ENCODE peak calls at places on chromosome 4, in seven cellular contexts. One of them, this sample, is unnamed.
A peak's percentile ranks its signal among the peaks of the same experiment; 100 is the strongest.

GRCh38 chr4:19944806-19945205 is 306.9 kb upstream of the SLIT2 start:
- DNase-seq in upper lobe of right lung: no peak
- DNase-seq in stimulated activated CD4-positive, alpha-beta T cell treated with anti-CD3 and anti-CD28 coated beads, Interleukin-2, amount 100 ng/mL, for 48 hours: no peak
- DNase-seq in DMS153: no peak
- DNase-seq in GM23338: peak; percentile 11
- DNase-seq in skeletal muscle cell: no peak
- DNase-seq in NCI-H2081: no peak
- DNase-seq in this sample: no peak

GRCh38 chr4:145485120-145485519 is 3.5 kb downstream of the SMAD1 start:
- DNase-seq in upper lobe of right lung: no peak
- DNase-seq in stimulated activated CD4-positive, alpha-beta T cell treated with anti-CD3 and anti-CD28 coated beads, Interleukin-2, amount 100 ng/mL, for 48 hours: no peak
- DNase-seq in DMS153: no peak
- DNase-seq in GM23338: no peak
- DNase-seq in skeletal muscle cell: no peak
- DNase-seq in NCI-H2081: no peak
- DNase-seq in this sample: no peak

GRCh38 chr4:14196141-14196540 is 568.6 kb upstream of the BOD1L1 start:
- DNase-seq in upper lobe of right lung: peak; percentile 67
- DNase-seq in stimulated activated CD4-positive, alpha-beta T cell treated with anti-CD3 and anti-CD28 coated beads, Interleukin-2, amount 100 ng/mL, for 48 hours: no peak
- DNase-seq in DMS153: no peak
- DNase-seq in GM23338: peak; percentile 73
- DNase-seq in skeletal muscle cell: no peak
- DNase-seq in NCI-H2081: no peak
- DNase-seq in this sample: no peak

GRCh38 chr4:135368826-135369225 is 1167.2 kb upstream of the PABPC4L start:
- DNase-seq in upper lobe of right lung: no peak
- DNase-seq in stimulated activated CD4-positive, alpha-beta T cell treated with anti-CD3 and anti-CD28 coated beads, Interleukin-2, amount 100 ng/mL, for 48 hours: no peak
- DNase-seq in DMS153: no peak
- DNase-seq in GM23338: no peak
- DNase-seq in skeletal muscle cell: no peak
- DNase-seq in NCI-H2081: no peak
- DNase-seq in this sample: no peak

GRCh38 chr4:20422398-20422797 is 170.7 kb downstream of the SLIT2 start:
- DNase-seq in upper lobe of right lung: no peak
- DNase-seq in stimulated activated CD4-positive, alpha-beta T cell treated with anti-CD3 and anti-CD28 coated beads, Interleukin-2, amount 100 ng/mL, for 48 hours: peak; percentile 11
- DNase-seq in DMS153: peak; percentile 46
- DNase-seq in GM23338: peak; percentile 79
- DNase-seq in skeletal muscle cell: no peak
- DNase-seq in NCI-H2081: peak; percentile 72
- DNase-seq in this sample: no peak

GRCh38 chr4:93169966-93170365 is 658.6 kb upstream of the ATOH1 start:
- DNase-seq in upper lobe of right lung: peak; percentile 47
- DNase-seq in stimulated activated CD4-positive, alpha-beta T cell treated with anti-CD3 and anti-CD28 coated beads, Interleukin-2, amount 100 ng/mL, for 48 hours: no peak
- DNase-seq in DMS153: no peak
- DNase-seq in GM23338: no peak
- DNase-seq in skeletal muscle cell: no peak
- DNase-seq in NCI-H2081: no peak
- DNase-seq in this sample: no peak

GRCh38 chr4:128565565-128566186 is 243.8 kb upstream of the JADE1 start:
- DNase-seq in upper lobe of right lung: peak; percentile 69
- DNase-seq in stimulated activated CD4-positive, alpha-beta T cell treated with anti-CD3 and anti-CD28 coated beads, Interleukin-2, amount 100 ng/mL, for 48 hours: no peak
- DNase-seq in DMS153: no peak
- DNase-seq in GM23338: peak; percentile 85
- DNase-seq in skeletal muscle cell: no peak
- DNase-seq in NCI-H2081: no peak
- DNase-seq in this sample: no peak

GRCh38 chr4:113978561-113979156 is 788 bp downstream of the ARSJ start:
- DNase-seq in upper lobe of right lung: peak; percentile 58
- DNase-seq in stimulated activated CD4-positive, alpha-beta T cell treated with anti-CD3 and anti-CD28 coated beads, Interleukin-2, amount 100 ng/mL, for 48 hours: no peak
- DNase-seq in DMS153: no peak
- DNase-seq in GM23338: peak; percentile 45
- DNase-seq in skeletal muscle cell: no peak
- DNase-seq in NCI-H2081: no peak
- DNase-seq in this sample: no peak

GRCh38 chr4:176400816-176401461 is 81.2 kb downstream of the SPCS3 start:
- DNase-seq in upper lobe of right lung: no peak
- DNase-seq in stimulated activated CD4-positive, alpha-beta T cell treated with anti-CD3 and anti-CD28 coated beads, Interleukin-2, amount 100 ng/mL, for 48 hours: no peak
- DNase-seq in DMS153: no peak
- DNase-seq in GM23338: no peak
- DNase-seq in skeletal muscle cell: peak; percentile 48
- DNase-seq in NCI-H2081: no peak
- DNase-seq in this sample: no peak

GRCh38 chr4:75007891-75008290 is 75.0 kb downstream of the PARM1 start:
- DNase-seq in upper lobe of right lung: no peak
- DNase-seq in stimulated activated CD4-positive, alpha-beta T cell treated with anti-CD3 and anti-CD28 coated beads, Interleukin-2, amount 100 ng/mL, for 48 hours: no peak
- DNase-seq in DMS153: no peak
- DNase-seq in GM23338: peak; percentile 8
- DNase-seq in skeletal muscle cell: no peak
- DNase-seq in NCI-H2081: no peak
- DNase-seq in this sample: no peak

GRCh38 chr4:163269156-163269555 is 63.2 kb downstream of the NPY1R start:
- DNase-seq in upper lobe of right lung: no peak
- DNase-seq in stimulated activated CD4-positive, alpha-beta T cell treated with anti-CD3 and anti-CD28 coated beads, Interleukin-2, amount 100 ng/mL, for 48 hours: no peak
- DNase-seq in DMS153: no peak
- DNase-seq in GM23338: no peak
- DNase-seq in skeletal muscle cell: no peak
- DNase-seq in NCI-H2081: no peak
- DNase-seq in this sample: no peak

GRCh38 chr4:181799670-181800069 is 443.5 kb upstream of the TENM3 start:
- DNase-seq in upper lobe of right lung: no peak
- DNase-seq in stimulated activated CD4-positive, alpha-beta T cell treated with anti-CD3 and anti-CD28 coated beads, Interleukin-2, amount 100 ng/mL, for 48 hours: no peak
- DNase-seq in DMS153: no peak
- DNase-seq in GM23338: no peak
- DNase-seq in skeletal muscle cell: no peak
- DNase-seq in NCI-H2081: no peak
- DNase-seq in this sample: no peak

GRCh38 chr4:115113382-115114106 is at the start of gene NDST4:
- DNase-seq in upper lobe of right lung: no peak
- DNase-seq in stimulated activated CD4-positive, alpha-beta T cell treated with anti-CD3 and anti-CD28 coated beads, Interleukin-2, amount 100 ng/mL, for 48 hours: no peak
- DNase-seq in DMS153: peak; percentile 80
- DNase-seq in GM23338: no peak
- DNase-seq in skeletal muscle cell: peak; percentile 39
- DNase-seq in NCI-H2081: peak; percentile 52
- DNase-seq in this sample: no peak

GRCh38 chr4:107630185-107630705 is 89.8 kb downstream of the PAPSS1 start:
- DNase-seq in upper lobe of right lung: no peak
- DNase-seq in stimulated activated CD4-positive, alpha-beta T cell treated with anti-CD3 and anti-CD28 coated beads, Interleukin-2, amount 100 ng/mL, for 48 hours: no peak
- DNase-seq in DMS153: no peak
- DNase-seq in GM23338: no peak
- DNase-seq in skeletal muscle cell: no peak
- DNase-seq in NCI-H2081: no peak
- DNase-seq in this sample: no peak

GRCh38 chr4:121656269-121656641 is 40.5 kb downstream of the ANXA5 start:
- DNase-seq in upper lobe of right lung: no peak
- DNase-seq in stimulated activated CD4-positive, alpha-beta T cell treated with anti-CD3 and anti-CD28 coated beads, Interleukin-2, amount 100 ng/mL, for 48 hours: no peak
- DNase-seq in DMS153: peak; percentile 58
- DNase-seq in GM23338: peak; percentile 60
- DNase-seq in skeletal muscle cell: peak; percentile 73
- DNase-seq in NCI-H2081: peak; percentile 6
- DNase-seq in this sample: peak; percentile 64

GRCh38 chr4:161249779-161250440 is 913.9 kb downstream of the FSTL5 start:
- DNase-seq in upper lobe of right lung: no peak
- DNase-seq in stimulated activated CD4-positive, alpha-beta T cell treated with anti-CD3 and anti-CD28 coated beads, Interleukin-2, amount 100 ng/mL, for 48 hours: no peak
- DNase-seq in DMS153: no peak
- DNase-seq in GM23338: no peak
- DNase-seq in skeletal muscle cell: peak; percentile 39
- DNase-seq in NCI-H2081: no peak
- DNase-seq in this sample: no peak

GRCh38 chr4:3355266-3355748 is 62.5 kb downstream of the RGS12 start:
- DNase-seq in upper lobe of right lung: no peak
- DNase-seq in stimulated activated CD4-positive, alpha-beta T cell treated with anti-CD3 and anti-CD28 coated beads, Interleukin-2, amount 100 ng/mL, for 48 hours: no peak
- DNase-seq in DMS153: no peak
- DNase-seq in GM23338: no peak
- DNase-seq in skeletal muscle cell: no peak
- DNase-seq in NCI-H2081: no peak
- DNase-seq in this sample: no peak

GRCh38 chr4:138062929-138063328 is 179.2 kb downstream of the SLC7A11 start:
- DNase-seq in upper lobe of right lung: no peak
- DNase-seq in stimulated activated CD4-positive, alpha-beta T cell treated with anti-CD3 and anti-CD28 coated beads, Interleukin-2, amount 100 ng/mL, for 48 hours: no peak
- DNase-seq in DMS153: no peak
- DNase-seq in GM23338: peak; percentile 60
- DNase-seq in skeletal muscle cell: no peak
- DNase-seq in NCI-H2081: no peak
- DNase-seq in this sample: no peak

GRCh38 chr4:66017671-66018070 is 347.4 kb upstream of the EPHA5 start:
- DNase-seq in upper lobe of right lung: no peak
- DNase-seq in stimulated activated CD4-positive, alpha-beta T cell treated with anti-CD3 and anti-CD28 coated beads, Interleukin-2, amount 100 ng/mL, for 48 hours: no peak
- DNase-seq in DMS153: no peak
- DNase-seq in GM23338: no peak
- DNase-seq in skeletal muscle cell: no peak
- DNase-seq in NCI-H2081: no peak
- DNase-seq in this sample: no peak

GRCh38 chr4:40180356-40180755 is 16.5 kb upstream of the RHOH start:
- DNase-seq in upper lobe of right lung: no peak
- DNase-seq in stimulated activated CD4-positive, alpha-beta T cell treated with anti-CD3 and anti-CD28 coated beads, Interleukin-2, amount 100 ng/mL, for 48 hours: no peak
- DNase-seq in DMS153: no peak
- DNase-seq in GM23338: no peak
- DNase-seq in skeletal muscle cell: peak; percentile 91
- DNase-seq in NCI-H2081: no peak
- DNase-seq in this sample: peak; percentile 59

GRCh38 chr4:79408063-79408462 is at the start of gene GK2:
- DNase-seq in upper lobe of right lung: peak; percentile 63
- DNase-seq in stimulated activated CD4-positive, alpha-beta T cell treated with anti-CD3 and anti-CD28 coated beads, Interleukin-2, amount 100 ng/mL, for 48 hours: no peak
- DNase-seq in DMS153: no peak
- DNase-seq in GM23338: no peak
- DNase-seq in skeletal muscle cell: no peak
- DNase-seq in NCI-H2081: no peak
- DNase-seq in this sample: no peak

GRCh38 chr4:108466936-108467902 is 153.2 kb upstream of the RPL34 start:
- DNase-seq in upper lobe of right lung: no peak
- DNase-seq in stimulated activated CD4-positive, alpha-beta T cell treated with anti-CD3 and anti-CD28 coated beads, Interleukin-2, amount 100 ng/mL, for 48 hours: no peak
- DNase-seq in DMS153: peak; percentile 38
- DNase-seq in GM23338: no peak
- DNase-seq in skeletal muscle cell: peak; percentile 65
- DNase-seq in NCI-H2081: no peak
- DNase-seq in this sample: peak; percentile 89

GRCh38 chr4:145248971-145249370 is 68.6 kb upstream of the OTUD4 start:
- DNase-seq in upper lobe of right lung: no peak
- DNase-seq in stimulated activated CD4-positive, alpha-beta T cell treated with anti-CD3 and anti-CD28 coated beads, Interleukin-2, amount 100 ng/mL, for 48 hours: no peak
- DNase-seq in DMS153: no peak
- DNase-seq in GM23338: no peak
- DNase-seq in skeletal muscle cell: no peak
- DNase-seq in NCI-H2081: no peak
- DNase-seq in this sample: no peak